ENCODE peak calls at places on chromosomes 12 and 14, in nine cellular contexts. I is NCI-H510A; A is T-cell; R is activated naive CD4-positive, alpha-beta T cell; H is GM23248; S is right cardiac atrium; G is NCI-H187; K is T1000; Q is T follicular helper cell. F is an unnamed sample.

GRCh38 chr12:48973992-48974673 is 2.6 kb upstream of the WNT10B start:
- DNase-seq in H (peak), S (peak), I (no peak), G (no peak), K (no peak), A (no peak), R (no peak), Q (no peak), F (no peak)

GRCh38 chr12:2049604-2050540 is 2.9 kb upstream of the CACNA1C start:
- DNase-seq in I (no peak), A (no peak), R (no peak), G (no peak), S (no peak), Q (no peak), H (peak), K (no peak), F (no peak)

GRCh38 chr12:46948936-46949555 is 123.2 kb upstream of the SLC38A4 start:
- DNase-seq in H (peak), A (no peak), Q (no peak), R (no peak), G (no peak), K (no peak), I (no peak), S (no peak), F (no peak)

GRCh38 chr14:81829447-81829846 is 295.8 kb upstream of the SEL1L start:
- DNase-seq in I (no peak), K (no peak), R (no peak), G (no peak), A (no peak), Q (no peak), S (no peak), H (no peak), F (no peak)

GRCh38 chr12:29222200-29222599 is 73.1 kb downstream of the FAR2 start:
- DNase-seq in G (no peak), I (no peak), S (no peak), Q (no peak), R (no peak), K (no peak), A (no peak), H (no peak), F (no peak)

GRCh38 chr12:14185441-14186192 is 179.9 kb upstream of the ATF7IP start:
- DNase-seq in G (peak), S (no peak), H (peak), A (no peak), R (no peak), Q (no peak), K (no peak), I (peak), F (no peak)

GRCh38 chr12:116472193-116472592 is 87.0 kb upstream of the MAP1LC3B2 start:
- DNase-seq in K (no peak), I (no peak), G (no peak), S (no peak), Q (no peak), R (no peak), H (no peak), A (no peak), F (no peak)

GRCh38 chr12:26867084-26867483 is 34.1 kb upstream of the ITPR2 start:
- DNase-seq in A (no peak), Q (no peak), R (no peak), G (no peak), I (no peak), K (no peak), H (no peak), S (no peak), F (no peak)

GRCh38 chr14:101478096-101478495 is 83.2 kb upstream of the DIO3 start:
- DNase-seq in I (no peak), K (no peak), R (no peak), A (no peak), G (no peak), Q (no peak), S (no peak), H (no peak), F (no peak)

GRCh38 chr12:101875112-101875961 is 2.0 kb upstream of the DRAM1 start:
- DNase-seq in H (peak), Q (no peak), A (no peak), S (no peak), G (no peak), I (no peak), K (no peak), R (no peak), F (no peak)

GRCh38 chr14:53652068-53652467 is 304.6 kb downstream of the BMP4 start:
- DNase-seq in A (no peak), S (no peak), Q (no peak), R (no peak), K (no peak), G (no peak), H (no peak), I (no peak), F (no peak)

GRCh38 chr12:125533434-125534029 is 468.3 kb downstream of the AACS start:
- DNase-seq in G (peak), K (peak), H (peak), R (no peak), I (peak), S (peak), A (no peak), Q (no peak), F (no peak)

GRCh38 chr14:102590667-102591099 is 1.8 kb upstream of the RCOR1 start:
- DNase-seq in A (no peak), Q (no peak), I (no peak), K (no peak), S (peak), R (no peak), G (no peak), H (peak), F (no peak)

GRCh38 chr12:131774576-131774975 is 53.6 kb upstream of the MMP17 start:
- DNase-seq in G (no peak), H (no peak), R (no peak), Q (no peak), S (no peak), K (no peak), A (no peak), I (no peak), F (no peak)

GRCh38 chr12:13179159-13180074 is 17.1 kb upstream of the EMP1 start:
- DNase-seq in G (peak), I (no peak), A (peak), H (peak), K (no peak), S (peak), Q (peak), R (peak), F (no peak)

GRCh38 chr14:89241934-89242670 is 174.9 kb downstream of the FOXN3 start:
- DNase-seq in G (no peak), R (no peak), A (no peak), S (no peak), Q (no peak), I (no peak), H (peak), K (no peak), F (no peak)

F was measured in cortex of kidney.